ENCODE peak calls at places on chromosomes 16 and 17, in ten cellular contexts. L is cardiac fibroblast; Q is activated naive CD4-positive, alpha-beta T cell treated with anti-CD3 and anti-CD28 coated beads for 36 hours; J is AG08395; O is putamen; F is HS-5; S is NCI-H1105 treated with DMSO at 0.1 percent for 48 hours; R is effector CD4-positive, alpha-beta T cell; X is heart right ventricle; K is M059J. N is an unnamed sample.

GRCh38 chr17:10183931-10184930 is 14.2 kb downstream of the GAS7 start:
- DNase-seq in J (no peak), O (no peak), S (no peak), R (no peak), F (no peak), L (no peak), X (no peak), K (no peak), Q (no peak), N (no peak)

GRCh38 chr17:32445976-32446375 is 1.7 kb downstream of the PSMD11 start:
- DNase-seq in J (no peak), R (no peak), X (no peak), O (no peak), L (peak), K (no peak), F (no peak), Q (no peak), S (no peak), N (no peak)

GRCh38 chr16:87264634-87265033 is 52.6 kb downstream of the C16orf95 start:
- DNase-seq in Q (no peak), J (no peak), R (no peak), O (no peak), L (no peak), F (no peak), K (no peak), S (no peak), X (no peak), N (no peak)

GRCh38 chr17:69511244-69511643 is 96.7 kb downstream of the MAP2K6 start:
- DNase-seq in S (no peak), O (no peak), L (no peak), R (no peak), X (no peak), F (no peak), J (no peak), Q (no peak), K (no peak), N (no peak)

GRCh38 chr16:66677836-66678235 is 18.7 kb downstream of the CMTM4 start:
- DNase-seq in K (no peak), S (no peak), F (no peak), L (no peak), Q (no peak), O (no peak), R (no peak), J (no peak), X (no peak), N (no peak)

GRCh38 chr17:62109378-62109902 is 44.4 kb upstream of the MED13 start:
- DNase-seq in O (no peak), L (peak), J (peak), R (peak), S (peak), Q (peak), X (no peak), K (peak), F (peak), N (peak)

GRCh38 chr17:35315283-35315682 is 58.1 kb downstream of the SLFN11 start:
- DNase-seq in K (peak), O (no peak), S (no peak), J (peak), X (peak), R (no peak), Q (no peak), L (peak), F (peak), N (peak)

GRCh38 chr17:74859439-74860228 is at the start of gene GRIN2C:
- DNase-seq in X (no peak), K (no peak), S (peak), Q (no peak), F (no peak), L (no peak), O (no peak), R (peak), J (no peak), N (no peak)

GRCh38 chr17:34318474-34318873 is 761 bp upstream of the CCL8 start:
- DNase-seq in S (no peak), L (no peak), J (no peak), Q (peak), K (no peak), X (peak), O (no peak), R (no peak), F (no peak), N (no peak)

GRCh38 chr16:28298511-28298878 is 6.2 kb downstream of the SBK1 start:
- DNase-seq in X (no peak), K (no peak), F (no peak), S (no peak), J (no peak), L (no peak), O (no peak), Q (no peak), R (no peak), N (no peak)

GRCh38 chr17:32264140-32264799 is 1.4 kb upstream of the RHBDL3 start:
- DNase-seq in Q (no peak), X (no peak), R (no peak), F (no peak), J (no peak), S (no peak), O (no peak), L (no peak), K (peak), N (no peak)

GRCh38 chr16:80330803-80331202 is 210.0 kb upstream of the DYNLRB2 start:
- DNase-seq in S (no peak), R (no peak), O (no peak), Q (no peak), J (no peak), K (no peak), X (no peak), F (no peak), L (no peak), N (no peak)

GRCh38 chr16:15899538-15900100 is 11.2 kb upstream of the CEP20 start:
- DNase-seq in O (no peak), J (peak), Q (peak), F (peak), S (no peak), K (peak), R (no peak), X (no peak), L (peak), N (peak)

GRCh38 chr16:89371968-89372634 is 118.3 kb downstream of the ANKRD11 start:
- DNase-seq in K (no peak), F (no peak), L (no peak), S (no peak), J (no peak), R (no peak), O (no peak), X (no peak), Q (no peak), N (no peak)

GRCh38 chr16:60142991-60143705 is 1409.0 kb upstream of the GOT2 start:
- DNase-seq in J (peak), K (peak), O (no peak), S (no peak), X (no peak), F (peak), Q (no peak), L (no peak), R (no peak), N (no peak)

GRCh38 chr17:50097907-50098306 is 2.8 kb downstream of the PDK2 start:
- DNase-seq in R (no peak), J (no peak), X (no peak), L (no peak), K (no peak), F (no peak), O (no peak), S (no peak), Q (no peak), N (no peak)

GRCh38 chr17:82831041-82831817 is 8.6 kb downstream of the ZNF750 start:
- DNase-seq in O (no peak), K (no peak), X (no peak), R (no peak), J (no peak), Q (no peak), L (no peak), S (no peak), F (no peak), N (no peak)

GRCh38 chr17:7440113-7440822 is 956 bp downstream of the FGF11 start:
- DNase-seq in L (peak), J (no peak), Q (peak), O (no peak), K (peak), S (peak), R (no peak), F (no peak), X (peak), N (no peak)

GRCh38 chr17:63835167-63835720 is 7.2 kb downstream of the SMARCD2 start:
- DNase-seq in F (no peak), L (no peak), R (no peak), O (no peak), Q (no peak), S (no peak), X (no peak), K (no peak), J (no peak), N (no peak)

GRCh38 chr17:36728030-36728991 is 126.9 kb downstream of the MRM1 start:
- DNase-seq in O (no peak), Q (peak), J (no peak), F (no peak), L (no peak), R (no peak), S (peak), X (no peak), K (no peak), N (no peak)

GRCh38 chr17:60941028-60941427 is 263.4 kb downstream of the BCAS3 start:
- DNase-seq in L (peak), X (no peak), F (no peak), K (peak), S (no peak), O (peak), Q (no peak), R (no peak), J (peak), N (no peak)

GRCh38 chr17:75819116-75819515 is 25.1 kb downstream of the UNC13D start:
- DNase-seq in X (no peak), K (no peak), S (no peak), F (no peak), Q (no peak), R (no peak), O (no peak), L (no peak), J (no peak), N (no peak)

GRCh38 chr17:14791221-14791620 is 473.9 kb downstream of the PMP22 start:
- DNase-seq in F (no peak), J (no peak), S (no peak), O (no peak), L (no peak), R (no peak), Q (no peak), K (no peak), X (no peak), N (no peak)

GRCh38 chr17:57121308-57122042 is 36.4 kb downstream of the AKAP1 start:
- DNase-seq in J (peak), F (no peak), K (peak), R (no peak), Q (peak), L (peak), O (no peak), S (peak), X (no peak), N (peak)

GRCh38 chr17:52170963-52171572 is 12.6 kb upstream of the CA10 start:
- DNase-seq in L (peak), J (no peak), X (no peak), F (no peak), K (peak), S (peak), R (no peak), Q (peak), O (no peak), N (no peak)

GRCh38 chr16:57531635-57532220 is 4.6 kb downstream of the CCDC102A start:
- DNase-seq in L (no peak), J (no peak), F (no peak), K (no peak), Q (peak), S (no peak), O (no peak), X (no peak), R (no peak), N (no peak)

GRCh38 chr17:78473951-78474630 is 95.6 kb downstream of the PGS1 start:
- DNase-seq in L (no peak), X (no peak), K (no peak), J (no peak), F (no peak), O (no peak), S (no peak), Q (no peak), R (no peak), N (no peak)

GRCh38 chr17:50949128-50950001 is 83.2 kb upstream of the TOB1 start:
- DNase-seq in O (no peak), X (no peak), R (no peak), L (no peak), S (no peak), F (no peak), J (no peak), Q (peak), K (no peak), N (no peak)

N was measured in PC-9.